ENCODE peak calls at places on chromosomes 12 and 14, in eight cellular contexts. D, A, Z, L, M, C, O and V are unnamed samples.

GRCh38 chr12:111462134-111462821 is 56.6 kb downstream of the SH2B3 start:
- DNase-seq in M (peak), D (no peak), A (no peak), Z (peak), O (no peak), L (no peak), C (no peak), V (peak)

GRCh38 chr12:4562034-4562657 is at the start of gene DYRK4:
- DNase-seq in C (peak), M (no peak), L (no peak), A (peak), O (no peak), D (peak), Z (peak), V (no peak)

GRCh38 chr12:28032811-28033537 is 60.4 kb upstream of the PTHLH start:
- DNase-seq in Z (no peak), D (no peak), M (peak), O (no peak), A (no peak), L (no peak), C (no peak), V (no peak)

GRCh38 chr12:108120863-108121165 is 8.3 kb upstream of the WSCD2 start:
- DNase-seq in A (no peak), C (no peak), M (no peak), D (no peak), O (no peak), Z (no peak), L (no peak), V (no peak)

GRCh38 chr12:47935196-47935595 is 28.2 kb upstream of the TMEM106C start:
- DNase-seq in Z (no peak), A (peak), D (peak), M (peak), L (no peak), C (peak), O (peak), V (no peak)

GRCh38 chr12:3119192-3119744 is 42.1 kb downstream of the TSPAN9 start:
- DNase-seq in A (no peak), D (no peak), O (no peak), Z (no peak), M (no peak), C (no peak), L (no peak), V (no peak)

GRCh38 chr12:112900298-112901145 is 6.2 kb upstream of the OAS1 start:
- DNase-seq in L (peak), D (no peak), O (peak), A (peak), M (no peak), Z (peak), C (peak), V (peak)

GRCh38 chr12:121062391-121063045 is 23.5 kb upstream of the OASL start:
- DNase-seq in M (no peak), O (no peak), C (no peak), Z (no peak), A (no peak), D (no peak), L (no peak), V (no peak)

GRCh38 chr14:49881296-49882006 is 11.4 kb upstream of the ARF6 start:
- DNase-seq in A (no peak), M (no peak), Z (no peak), D (no peak), C (no peak), L (no peak), O (no peak), V (no peak)

GRCh38 chr12:108689314-108690190 is 41.8 kb downstream of the CORO1C start:
- DNase-seq in A (peak), D (peak), M (no peak), Z (peak), L (no peak), C (no peak), O (no peak), V (peak)

GRCh38 chr12:54983536-54984102 is 943 bp downstream of the TESPA1 start:
- DNase-seq in C (no peak), L (no peak), A (no peak), D (no peak), O (no peak), Z (no peak), M (no peak), V (no peak)